ENCODE peak calls at places on chromosomes 5 and 9, in seven cellular contexts. M, K, T, A, S, N and R are unnamed samples.

GRCh38 chr5:172380992-172381643 is 73.2 kb downstream of the SH3PXD2B start:
- DNase-seq in M (peak; percentile 41), K (peak; percentile 93), T (peak; percentile 28), A (peak; percentile 46), S (peak; percentile 63), N (no peak), R (peak; percentile 74)

GRCh38 chr5:132270706-132271105 is 13.2 kb downstream of the PDLIM4 start:
- DNase-seq in M (peak; percentile 11), K (no peak), T (no peak), A (no peak), S (no peak), N (no peak), R (no peak)

GRCh38 chr5:106680330-106680729 is 990.4 kb downstream of the EFNA5 start:
- DNase-seq in M (no peak), K (no peak), T (no peak), A (no peak), S (no peak), N (no peak), R (no peak)

GRCh38 chr5:113510836-113511451 is 2.5 kb upstream of the YTHDC2 start:
- DNase-seq in M (no peak), K (no peak), T (no peak), A (no peak), S (peak; percentile 71), N (no peak), R (no peak)

GRCh38 chr5:17163185-17163584 is 54.2 kb upstream of the BASP1 start:
- DNase-seq in M (no peak), K (no peak), T (no peak), A (no peak), S (no peak), N (no peak), R (no peak)

GRCh38 chr9:94081435-94081834 is 2.8 kb upstream of the PTPDC1 start:
- DNase-seq in M (no peak), K (no peak), T (no peak), A (no peak), S (no peak), N (no peak), R (no peak)

GRCh38 chr5:172658869-172659513 is 17.9 kb downstream of the NEURL1B start:
- DNase-seq in M (no peak), K (peak; percentile 88), T (no peak), A (peak; percentile 60), S (no peak), N (no peak), R (peak; percentile 86)

GRCh38 chr5:1276930-1277329 is 17.9 kb downstream of the TERT start:
- DNase-seq in M (no peak), K (no peak), T (no peak), A (no peak), S (no peak), N (no peak), R (no peak)

GRCh38 chr9:89778100-89779085 is 173.6 kb downstream of the GADD45G start:
- DNase-seq in M (no peak), K (no peak), T (no peak), A (no peak), S (no peak), N (no peak), R (no peak)

GRCh38 chr5:130549884-130550552 is 615.0 kb downstream of the HINT1 start:
- DNase-seq in M (no peak), K (no peak), T (no peak), A (no peak), S (peak; percentile 83), N (no peak), R (no peak)

GRCh38 chr5:152817311-152817710 is 412.2 kb upstream of the NMUR2 start:
- DNase-seq in M (no peak), K (no peak), T (no peak), A (no peak), S (no peak), N (no peak), R (no peak)

GRCh38 chr9:26331223-26331622 is 561.4 kb downstream of the CAAP1 start:
- DNase-seq in M (no peak), K (no peak), T (no peak), A (no peak), S (no peak), N (no peak), R (no peak)

GRCh38 chr9:5529683-5530221 is 19.4 kb downstream of the PDCD1LG2 start:
- DNase-seq in M (no peak), K (no peak), T (no peak), A (no peak), S (peak; percentile 53), N (no peak), R (no peak)

GRCh38 chr9:111957856-111958631 is 61.4 kb downstream of the UGCG start:
- DNase-seq in M (no peak), K (no peak), T (no peak), A (no peak), S (peak; percentile 97), N (no peak), R (peak; percentile 20)

GRCh38 chr5:8366296-8366695 is 497.3 kb downstream of the MTRR start:
- DNase-seq in M (no peak), K (no peak), T (no peak), A (no peak), S (no peak), N (no peak), R (no peak)
- TF ChIP-seq CTCF in M (no peak), K (no peak), T (no peak), A (no peak), S (no peak), N (no peak), R (no peak)

DNA sequence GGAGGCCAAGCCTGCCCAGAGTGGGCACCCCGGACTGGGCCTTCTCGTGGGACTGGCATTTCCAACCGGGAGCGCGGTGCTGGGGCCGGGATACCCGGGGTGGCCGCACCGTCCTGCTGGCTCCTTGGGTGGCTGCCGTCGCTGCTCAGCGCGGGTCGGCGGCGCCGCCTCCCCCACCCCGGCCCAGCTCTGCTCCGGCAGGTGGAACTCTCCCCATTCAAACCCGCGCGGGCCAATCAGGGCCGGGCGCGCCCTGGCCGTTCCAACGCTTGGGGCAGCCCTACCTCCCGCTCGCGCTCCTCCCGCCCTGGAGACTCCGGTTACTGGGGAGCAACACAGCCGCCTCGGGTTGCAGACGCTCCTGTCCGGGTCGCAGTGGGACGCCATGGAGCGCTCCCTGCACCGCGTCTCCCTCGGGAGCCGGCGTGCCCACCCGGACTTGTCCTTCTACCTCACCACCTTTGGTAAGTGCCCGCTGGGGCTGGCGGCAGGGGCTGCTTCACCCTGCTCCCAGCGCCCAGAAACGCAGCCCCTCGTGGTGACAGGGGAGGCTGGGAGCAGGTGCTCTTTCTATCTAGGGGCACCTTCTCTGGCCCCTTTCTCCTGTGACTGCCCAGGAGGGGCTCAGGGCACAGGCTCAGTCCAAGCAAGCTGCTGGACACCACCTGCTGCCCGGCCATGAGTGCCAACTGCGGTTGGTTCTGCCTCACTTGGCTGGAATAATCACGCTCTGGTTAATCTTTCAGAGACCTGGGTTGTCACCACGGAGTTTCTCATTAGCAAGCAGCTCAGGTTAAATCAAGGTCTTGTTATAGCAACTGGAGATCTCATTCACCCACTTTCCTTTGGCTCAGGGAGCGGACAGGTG is at the start of gene RGS3:
- DNase-seq in M (peak; percentile 88), K (peak; percentile 84), T (no peak), A (peak; percentile 86), S (peak; percentile 48), N (no peak), R (peak; percentile 84)
- H3K4me3 ChIP-seq in M (peak within 1 kb of the TSS; percentile 43), K (peak within 1 kb of the TSS; percentile 59), T (peak within 1 kb of the TSS; percentile 62), A (peak within 1 kb of the TSS; percentile 59), S (peak within 1 kb of the TSS; percentile 25), N (peak within 1 kb of the TSS; percentile 24), R (peak within 1 kb of the TSS; percentile 8)

GRCh38 chr5:62560786-62561185 is 17.8 kb upstream of the LRRC70 start:
- DNase-seq in M (no peak), K (no peak), T (no peak), A (no peak), S (no peak), N (no peak), R (no peak)

GRCh38 chr5:62564101-62564500 is 14.5 kb upstream of the LRRC70 start:
- DNase-seq in M (no peak), K (no peak), T (no peak), A (no peak), S (no peak), N (no peak), R (no peak)

GRCh38 chr5:62558941-62559340 is 19.7 kb upstream of the LRRC70 start:
- DNase-seq in M (no peak), K (no peak), T (no peak), A (no peak), S (no peak), N (no peak), R (no peak)

GRCh38 chr5:62561896-62562295 is 16.7 kb upstream of the LRRC70 start:
- DNase-seq in M (no peak), K (no peak), T (no peak), A (no peak), S (no peak), N (no peak), R (no peak)

DNA sequence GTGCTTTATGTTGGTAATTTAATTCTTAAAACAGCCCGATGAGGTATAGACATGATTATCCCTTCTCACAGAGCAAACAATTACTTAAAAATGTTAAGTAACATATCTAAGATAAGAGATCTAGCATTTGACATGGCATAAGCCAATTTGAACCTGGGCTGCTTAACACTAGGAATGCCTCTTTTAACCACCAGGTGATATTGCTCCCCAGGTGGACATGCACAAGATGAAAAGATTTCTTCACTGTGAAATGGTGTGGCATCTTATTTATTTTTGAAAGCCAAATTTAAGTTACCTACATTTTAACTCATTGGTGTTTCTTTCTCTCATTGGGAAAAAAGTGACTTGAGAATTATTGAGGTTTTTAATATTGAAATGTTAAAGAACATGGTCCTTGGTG is 15.8 kb upstream of the LRRC70 start:
- DNase-seq in M (no peak), K (no peak), T (no peak), A (no peak), S (no peak), N (no peak), R (no peak)
- TF ChIP-seq CTCF in M (no peak), K (no peak), T (no peak), A (no peak), S (no peak), N (no peak), R (no peak)

GRCh38 chr5:3142261-3143027 is 391.0 kb upstream of the IRX2 start:
- DNase-seq in M (no peak), K (no peak), T (no peak), A (no peak), S (no peak), N (no peak), R (no peak)

GRCh38 chr5:3140117-3140516 is 388.6 kb upstream of the IRX2 start:
- DNase-seq in M (no peak), K (no peak), T (no peak), A (no peak), S (no peak), N (no peak), R (no peak)

GRCh38 chr5:3139596-3139995 is 388.1 kb upstream of the IRX2 start:
- DNase-seq in M (no peak), K (no peak), T (no peak), A (no peak), S (peak; percentile 43), N (no peak), R (no peak)

GRCh38 chr5:3145641-3146040 is 394.2 kb upstream of the IRX2 start:
- DNase-seq in M (no peak), K (no peak), T (no peak), A (no peak), S (no peak), N (no peak), R (no peak)

DNA sequence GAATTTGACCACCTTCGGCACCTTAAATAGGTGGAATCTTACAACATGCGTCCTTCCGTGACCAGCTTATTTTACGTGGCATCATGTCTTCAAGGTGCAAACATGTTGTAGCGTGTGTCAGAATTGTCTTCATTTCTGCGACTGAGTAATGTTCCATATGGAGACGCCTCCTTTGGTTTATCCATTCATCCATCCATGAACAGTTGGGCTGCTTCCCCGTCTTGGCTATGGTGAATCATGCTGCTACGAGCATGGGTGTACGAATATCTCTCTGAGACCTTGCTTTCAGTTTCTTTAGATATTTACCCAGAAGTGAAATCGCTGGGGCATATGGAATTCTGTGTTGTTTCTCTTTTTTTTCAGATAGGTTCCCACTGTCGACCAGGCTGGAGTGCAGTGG is 391.9 kb upstream of the IRX2 start:
- DNase-seq in M (no peak), K (no peak), T (no peak), A (no peak), S (no peak), N (no peak), R (no peak)
- H3K4me3 ChIP-seq in M (no peak overlapping the region), K (no peak overlapping the region), T (no peak overlapping the region), A (no peak overlapping the region), S (no peak overlapping the region), N (no peak overlapping the region), R (no peak overlapping the region)